ENCODE peak calls at places on chromosomes 3 and 15, in nine cellular contexts. One of them, this sample, is unnamed.

GRCh38 chr3:134085034-134085775 is 55.5 kb upstream of the SLCO2A1 start:
- DNase-seq in stimulated activated CD8-positive, alpha-beta memory T cell treated with anti-CD3 and anti-CD28 coated beads, Interleukin-15, amount 100 ng/mL, for 24 hours: no peak
- DNase-seq in substantia nigra: no peak
- DNase-seq in neural progenitor cell: no peak
- DNase-seq in hepatocyte: no peak
- DNase-seq in activated CD4-positive, alpha-beta T cell treated with anti-CD3 and anti-CD28 coated beads for 24 hours: no peak
- DNase-seq in T-helper 17 cell: no peak
- DNase-seq in NCI-H1092: no peak
- DNase-seq in transverse colon: no peak
- DNase-seq in this sample: no peak

GRCh38 chr15:25897658-25898057 is 34.5 kb upstream of the ATP10A start:
- DNase-seq in stimulated activated CD8-positive, alpha-beta memory T cell treated with anti-CD3 and anti-CD28 coated beads, Interleukin-15, amount 100 ng/mL, for 24 hours: no peak
- DNase-seq in substantia nigra: no peak
- DNase-seq in neural progenitor cell: no peak
- DNase-seq in hepatocyte: no peak
- DNase-seq in activated CD4-positive, alpha-beta T cell treated with anti-CD3 and anti-CD28 coated beads for 24 hours: no peak
- DNase-seq in T-helper 17 cell: no peak
- DNase-seq in NCI-H1092: no peak
- DNase-seq in transverse colon: no peak
- DNase-seq in this sample: no peak

GRCh38 chr3:132006605-132007204 is 28.1 kb downstream of the CPNE4 start:
- DNase-seq in stimulated activated CD8-positive, alpha-beta memory T cell treated with anti-CD3 and anti-CD28 coated beads, Interleukin-15, amount 100 ng/mL, for 24 hours: no peak
- DNase-seq in substantia nigra: no peak
- DNase-seq in neural progenitor cell: peak
- DNase-seq in hepatocyte: peak
- DNase-seq in activated CD4-positive, alpha-beta T cell treated with anti-CD3 and anti-CD28 coated beads for 24 hours: peak
- DNase-seq in T-helper 17 cell: no peak
- DNase-seq in NCI-H1092: no peak
- DNase-seq in transverse colon: peak
- DNase-seq in this sample: no peak

GRCh38 chr3:53230789-53231188 is 25.0 kb downstream of the TKT start:
- DNase-seq in stimulated activated CD8-positive, alpha-beta memory T cell treated with anti-CD3 and anti-CD28 coated beads, Interleukin-15, amount 100 ng/mL, for 24 hours: no peak
- DNase-seq in substantia nigra: no peak
- DNase-seq in neural progenitor cell: no peak
- DNase-seq in hepatocyte: no peak
- DNase-seq in activated CD4-positive, alpha-beta T cell treated with anti-CD3 and anti-CD28 coated beads for 24 hours: no peak
- DNase-seq in T-helper 17 cell: no peak
- DNase-seq in NCI-H1092: no peak
- DNase-seq in transverse colon: no peak
- DNase-seq in this sample: no peak

GRCh38 chr15:66041276-66041675 is 172.0 kb downstream of the RAB11A start:
- DNase-seq in stimulated activated CD8-positive, alpha-beta memory T cell treated with anti-CD3 and anti-CD28 coated beads, Interleukin-15, amount 100 ng/mL, for 24 hours: no peak
- DNase-seq in substantia nigra: no peak
- DNase-seq in neural progenitor cell: no peak
- DNase-seq in hepatocyte: no peak
- DNase-seq in activated CD4-positive, alpha-beta T cell treated with anti-CD3 and anti-CD28 coated beads for 24 hours: no peak
- DNase-seq in T-helper 17 cell: no peak
- DNase-seq in NCI-H1092: no peak
- DNase-seq in transverse colon: no peak
- DNase-seq in this sample: no peak

GRCh38 chr3:128353991-128354687 is 112.6 kb downstream of the DNAJB8 start:
- DNase-seq in stimulated activated CD8-positive, alpha-beta memory T cell treated with anti-CD3 and anti-CD28 coated beads, Interleukin-15, amount 100 ng/mL, for 24 hours: no peak
- DNase-seq in substantia nigra: no peak
- DNase-seq in neural progenitor cell: no peak
- DNase-seq in hepatocyte: no peak
- DNase-seq in activated CD4-positive, alpha-beta T cell treated with anti-CD3 and anti-CD28 coated beads for 24 hours: no peak
- DNase-seq in T-helper 17 cell: no peak
- DNase-seq in NCI-H1092: no peak
- DNase-seq in transverse colon: no peak
- DNase-seq in this sample: no peak

GRCh38 chr15:58830556-58830955 is 59.5 kb downstream of the MINDY2 start:
- DNase-seq in stimulated activated CD8-positive, alpha-beta memory T cell treated with anti-CD3 and anti-CD28 coated beads, Interleukin-15, amount 100 ng/mL, for 24 hours: no peak
- DNase-seq in substantia nigra: no peak
- DNase-seq in neural progenitor cell: no peak
- DNase-seq in hepatocyte: no peak
- DNase-seq in activated CD4-positive, alpha-beta T cell treated with anti-CD3 and anti-CD28 coated beads for 24 hours: no peak
- DNase-seq in T-helper 17 cell: no peak
- DNase-seq in NCI-H1092: no peak
- DNase-seq in transverse colon: no peak
- DNase-seq in this sample: no peak

GRCh38 chr3:177431525-177432255 is 234.4 kb upstream of the TBL1XR1 start:
- DNase-seq in stimulated activated CD8-positive, alpha-beta memory T cell treated with anti-CD3 and anti-CD28 coated beads, Interleukin-15, amount 100 ng/mL, for 24 hours: no peak
- DNase-seq in substantia nigra: no peak
- DNase-seq in neural progenitor cell: peak
- DNase-seq in hepatocyte: peak
- DNase-seq in activated CD4-positive, alpha-beta T cell treated with anti-CD3 and anti-CD28 coated beads for 24 hours: no peak
- DNase-seq in T-helper 17 cell: no peak
- DNase-seq in NCI-H1092: no peak
- DNase-seq in transverse colon: no peak
- DNase-seq in this sample: no peak

GRCh38 chr15:51750942-51751686 is at the start of gene TMOD2:
- DNase-seq in stimulated activated CD8-positive, alpha-beta memory T cell treated with anti-CD3 and anti-CD28 coated beads, Interleukin-15, amount 100 ng/mL, for 24 hours: peak
- DNase-seq in substantia nigra: peak
- DNase-seq in neural progenitor cell: peak
- DNase-seq in hepatocyte: peak
- DNase-seq in activated CD4-positive, alpha-beta T cell treated with anti-CD3 and anti-CD28 coated beads for 24 hours: no peak
- DNase-seq in T-helper 17 cell: peak
- DNase-seq in NCI-H1092: no peak
- DNase-seq in transverse colon: peak
- DNase-seq in this sample: peak

GRCh38 chr15:62482715-62483429 is 317.8 kb upstream of the C2CD4B start:
- DNase-seq in stimulated activated CD8-positive, alpha-beta memory T cell treated with anti-CD3 and anti-CD28 coated beads, Interleukin-15, amount 100 ng/mL, for 24 hours: no peak
- DNase-seq in substantia nigra: no peak
- DNase-seq in neural progenitor cell: peak
- DNase-seq in hepatocyte: peak
- DNase-seq in activated CD4-positive, alpha-beta T cell treated with anti-CD3 and anti-CD28 coated beads for 24 hours: no peak
- DNase-seq in T-helper 17 cell: no peak
- DNase-seq in NCI-H1092: no peak
- DNase-seq in transverse colon: no peak
- DNase-seq in this sample: no peak

GRCh38 chr3:188152660-188153497 is 1.1 kb upstream of the LPP start:
- DNase-seq in stimulated activated CD8-positive, alpha-beta memory T cell treated with anti-CD3 and anti-CD28 coated beads, Interleukin-15, amount 100 ng/mL, for 24 hours: no peak
- DNase-seq in substantia nigra: no peak
- DNase-seq in neural progenitor cell: peak
- DNase-seq in hepatocyte: peak
- DNase-seq in activated CD4-positive, alpha-beta T cell treated with anti-CD3 and anti-CD28 coated beads for 24 hours: no peak
- DNase-seq in T-helper 17 cell: no peak
- DNase-seq in NCI-H1092: no peak
- DNase-seq in transverse colon: peak
- DNase-seq in this sample: no peak

GRCh38 chr3:126118591-126118990 is 34.7 kb upstream of the SLC41A3 start:
- DNase-seq in stimulated activated CD8-positive, alpha-beta memory T cell treated with anti-CD3 and anti-CD28 coated beads, Interleukin-15, amount 100 ng/mL, for 24 hours: no peak
- DNase-seq in substantia nigra: no peak
- DNase-seq in neural progenitor cell: no peak
- DNase-seq in hepatocyte: no peak
- DNase-seq in activated CD4-positive, alpha-beta T cell treated with anti-CD3 and anti-CD28 coated beads for 24 hours: no peak
- DNase-seq in T-helper 17 cell: no peak
- DNase-seq in NCI-H1092: no peak
- DNase-seq in transverse colon: peak
- DNase-seq in this sample: no peak

GRCh38 chr15:52798529-52799101 is 8.5 kb upstream of the ONECUT1 start:
- DNase-seq in stimulated activated CD8-positive, alpha-beta memory T cell treated with anti-CD3 and anti-CD28 coated beads, Interleukin-15, amount 100 ng/mL, for 24 hours: no peak
- DNase-seq in substantia nigra: no peak
- DNase-seq in neural progenitor cell: peak
- DNase-seq in hepatocyte: no peak
- DNase-seq in activated CD4-positive, alpha-beta T cell treated with anti-CD3 and anti-CD28 coated beads for 24 hours: no peak
- DNase-seq in T-helper 17 cell: no peak
- DNase-seq in NCI-H1092: no peak
- DNase-seq in transverse colon: no peak
- DNase-seq in this sample: no peak

GRCh38 chr15:59862191-59863155 is 141.6 kb upstream of the FOXB1 start:
- DNase-seq in stimulated activated CD8-positive, alpha-beta memory T cell treated with anti-CD3 and anti-CD28 coated beads, Interleukin-15, amount 100 ng/mL, for 24 hours: no peak
- DNase-seq in substantia nigra: no peak
- DNase-seq in neural progenitor cell: no peak
- DNase-seq in hepatocyte: no peak
- DNase-seq in activated CD4-positive, alpha-beta T cell treated with anti-CD3 and anti-CD28 coated beads for 24 hours: no peak
- DNase-seq in T-helper 17 cell: no peak
- DNase-seq in NCI-H1092: no peak
- DNase-seq in transverse colon: no peak
- DNase-seq in this sample: no peak

GRCh38 chr3:84987709-84988504 is 29.1 kb downstream of the CADM2 start:
- DNase-seq in stimulated activated CD8-positive, alpha-beta memory T cell treated with anti-CD3 and anti-CD28 coated beads, Interleukin-15, amount 100 ng/mL, for 24 hours: no peak
- DNase-seq in substantia nigra: no peak
- DNase-seq in neural progenitor cell: no peak
- DNase-seq in hepatocyte: peak
- DNase-seq in activated CD4-positive, alpha-beta T cell treated with anti-CD3 and anti-CD28 coated beads for 24 hours: no peak
- DNase-seq in T-helper 17 cell: no peak
- DNase-seq in NCI-H1092: no peak
- DNase-seq in transverse colon: no peak
- DNase-seq in this sample: no peak

GRCh38 chr3:35549690-35550089 is 89.6 kb upstream of the ARPP21 start:
- DNase-seq in stimulated activated CD8-positive, alpha-beta memory T cell treated with anti-CD3 and anti-CD28 coated beads, Interleukin-15, amount 100 ng/mL, for 24 hours: no peak
- DNase-seq in substantia nigra: no peak
- DNase-seq in neural progenitor cell: no peak
- DNase-seq in hepatocyte: no peak
- DNase-seq in activated CD4-positive, alpha-beta T cell treated with anti-CD3 and anti-CD28 coated beads for 24 hours: no peak
- DNase-seq in T-helper 17 cell: no peak
- DNase-seq in NCI-H1092: no peak
- DNase-seq in transverse colon: no peak
- DNase-seq in this sample: no peak

GRCh38 chr3:150922611-150923010 is 17.4 kb upstream of the MINDY4B start:
- DNase-seq in stimulated activated CD8-positive, alpha-beta memory T cell treated with anti-CD3 and anti-CD28 coated beads, Interleukin-15, amount 100 ng/mL, for 24 hours: no peak
- DNase-seq in substantia nigra: no peak
- DNase-seq in neural progenitor cell: peak
- DNase-seq in hepatocyte: no peak
- DNase-seq in activated CD4-positive, alpha-beta T cell treated with anti-CD3 and anti-CD28 coated beads for 24 hours: no peak
- DNase-seq in T-helper 17 cell: no peak
- DNase-seq in NCI-H1092: no peak
- DNase-seq in transverse colon: no peak
- DNase-seq in this sample: no peak

GRCh38 chr3:142863010-142863787 is 25.7 kb downstream of the PCOLCE2 start:
- DNase-seq in stimulated activated CD8-positive, alpha-beta memory T cell treated with anti-CD3 and anti-CD28 coated beads, Interleukin-15, amount 100 ng/mL, for 24 hours: no peak
- DNase-seq in substantia nigra: no peak
- DNase-seq in neural progenitor cell: peak
- DNase-seq in hepatocyte: no peak
- DNase-seq in activated CD4-positive, alpha-beta T cell treated with anti-CD3 and anti-CD28 coated beads for 24 hours: no peak
- DNase-seq in T-helper 17 cell: no peak
- DNase-seq in NCI-H1092: no peak
- DNase-seq in transverse colon: no peak
- DNase-seq in this sample: no peak

GRCh38 chr15:99906356-99906755 is 173.1 kb upstream of the LYSMD4 start:
- DNase-seq in stimulated activated CD8-positive, alpha-beta memory T cell treated with anti-CD3 and anti-CD28 coated beads, Interleukin-15, amount 100 ng/mL, for 24 hours: no peak
- DNase-seq in substantia nigra: no peak
- DNase-seq in neural progenitor cell: no peak
- DNase-seq in hepatocyte: no peak
- DNase-seq in activated CD4-positive, alpha-beta T cell treated with anti-CD3 and anti-CD28 coated beads for 24 hours: no peak
- DNase-seq in T-helper 17 cell: no peak
- DNase-seq in NCI-H1092: no peak
- DNase-seq in transverse colon: no peak
- DNase-seq in this sample: no peak

This sample was measured in NCI-H1048.